ENCODE peak calls at places on chromosomes 7 and 10, in four cellular contexts. F is HepG2, X is K562, Q is GM12878. N is an unnamed sample.

GRCh38 chr10:43386981-43387677 is 15.7 kb downstream of the FXYD4 start:
- DNase-seq in X (no peak), F (no peak), Q (no peak), N (no peak)

GRCh38 chr10:119786117-119786769 is 60.4 kb downstream of the INPP5F start:
- DNase-seq in X (no peak), Q (no peak), F (peak), N (peak)

GRCh38 chr7:47782022-47782421 is 166.2 kb downstream of the PKD1L1 start:
- DNase-seq in X (no peak), Q (no peak), F (no peak), N (no peak)

GRCh38 chr10:74937446-74937935 is 111.1 kb downstream of the KAT6B start:
- DNase-seq in F (peak), Q (no peak), X (no peak), N (no peak)

GRCh38 chr10:14952851-14953451 is 945 bp downstream of the DCLRE1C start:
- DNase-seq in F (no peak), X (no peak), Q (no peak), N (peak)

GRCh38 chr7:2607122-2607912 is 24.5 kb upstream of the TTYH3 start:
- DNase-seq in F (no peak), Q (no peak), X (no peak), N (no peak)

GRCh38 chr7:54969190-54969967 is 49.4 kb upstream of the EGFR start:
- DNase-seq in X (no peak), Q (no peak), F (no peak), N (no peak)

GRCh38 chr7:45456747-45457146 is 117.4 kb upstream of the ADCY1 start:
- DNase-seq in F (no peak), X (no peak), Q (no peak), N (no peak)

DNA sequence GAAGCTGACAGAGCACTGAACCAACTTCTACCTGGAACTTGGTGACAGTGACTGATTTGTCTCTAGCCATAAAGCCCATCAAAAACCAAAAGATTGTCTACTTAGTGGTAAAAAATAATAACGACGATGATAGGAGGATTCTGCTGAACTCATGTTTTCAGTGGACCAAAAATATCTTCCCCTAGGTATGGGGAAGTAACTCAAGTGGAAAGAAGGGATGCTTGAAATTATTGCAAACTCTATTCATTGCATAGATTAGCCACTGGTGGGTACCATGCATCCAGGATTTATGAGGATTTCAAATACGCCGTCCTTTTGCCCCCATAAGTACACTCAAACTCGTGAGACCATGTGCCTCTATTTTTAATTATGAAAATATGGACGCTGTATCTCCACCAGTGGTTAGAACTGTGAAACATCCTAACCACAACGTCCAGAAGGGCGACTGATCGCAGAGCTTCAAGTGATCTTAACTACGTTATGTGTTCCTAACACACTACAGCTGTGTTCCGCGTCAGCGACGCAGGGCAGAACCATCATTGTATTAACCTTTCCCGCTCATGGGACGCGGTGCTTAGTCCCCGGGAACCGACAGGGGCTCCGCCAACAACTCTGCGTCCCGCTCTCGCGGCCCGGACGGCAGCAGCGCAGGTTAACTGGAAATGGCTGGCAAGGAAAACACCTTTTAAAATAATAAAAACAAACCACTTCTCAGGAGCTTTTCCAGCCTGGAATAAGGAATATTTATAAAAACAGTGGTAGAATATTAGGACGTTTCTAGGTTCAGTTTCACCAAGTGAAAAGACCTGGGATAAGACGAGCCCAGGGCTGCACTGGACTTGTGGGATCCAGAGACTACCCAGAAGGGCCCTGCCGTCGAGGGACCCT is 776 bp downstream of the PEX1 start:
- DNase-seq in Q (peak), X (peak), F (peak), N (peak)
- TF ChIP-seq NR2C2 in Q (no peak), X (no peak), F (no peak), N (no peak)

DNA sequence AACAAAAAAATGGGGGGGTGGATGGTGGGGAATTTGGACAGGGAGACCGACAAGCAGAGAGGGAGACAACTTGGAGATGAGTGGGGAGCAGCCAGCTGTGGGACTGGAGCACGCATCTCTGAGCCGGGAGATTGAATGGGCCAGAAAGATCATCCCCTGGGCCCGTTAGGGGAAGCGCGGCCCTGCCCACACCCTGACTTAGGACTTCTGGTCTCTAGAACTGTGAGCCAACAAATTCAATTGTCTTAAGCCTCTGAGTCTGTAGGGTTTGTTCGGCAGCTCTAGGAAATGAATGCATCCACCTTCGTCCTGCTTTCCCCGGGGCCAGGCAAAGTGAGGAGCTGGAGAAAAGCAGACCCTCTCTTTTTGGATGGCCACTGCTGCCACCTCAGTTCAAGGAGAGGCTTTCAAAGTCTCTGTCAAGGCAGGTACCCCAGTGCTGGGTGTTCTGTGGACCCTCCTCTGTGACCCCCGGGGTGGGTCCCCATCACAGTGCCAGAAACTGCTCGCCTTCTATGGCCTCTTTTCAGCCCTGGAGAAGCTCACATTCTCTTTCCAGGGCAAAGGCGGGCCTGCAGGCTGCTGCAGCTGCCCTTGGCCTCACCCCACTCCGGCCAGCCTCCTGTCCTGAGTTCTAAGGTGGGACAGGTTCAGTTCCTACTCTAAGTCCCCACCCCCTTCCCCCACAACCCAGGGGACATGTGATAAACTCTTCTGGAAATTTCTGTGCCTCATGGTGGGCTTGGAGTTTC is 423.2 kb downstream of the RPS24 start:
- DNase-seq in X (no peak), F (no peak), Q (no peak), N (no peak)
- TF ChIP-seq NR2C2 in X (no peak), F (no peak), Q (no peak), N (no peak)

DNA sequence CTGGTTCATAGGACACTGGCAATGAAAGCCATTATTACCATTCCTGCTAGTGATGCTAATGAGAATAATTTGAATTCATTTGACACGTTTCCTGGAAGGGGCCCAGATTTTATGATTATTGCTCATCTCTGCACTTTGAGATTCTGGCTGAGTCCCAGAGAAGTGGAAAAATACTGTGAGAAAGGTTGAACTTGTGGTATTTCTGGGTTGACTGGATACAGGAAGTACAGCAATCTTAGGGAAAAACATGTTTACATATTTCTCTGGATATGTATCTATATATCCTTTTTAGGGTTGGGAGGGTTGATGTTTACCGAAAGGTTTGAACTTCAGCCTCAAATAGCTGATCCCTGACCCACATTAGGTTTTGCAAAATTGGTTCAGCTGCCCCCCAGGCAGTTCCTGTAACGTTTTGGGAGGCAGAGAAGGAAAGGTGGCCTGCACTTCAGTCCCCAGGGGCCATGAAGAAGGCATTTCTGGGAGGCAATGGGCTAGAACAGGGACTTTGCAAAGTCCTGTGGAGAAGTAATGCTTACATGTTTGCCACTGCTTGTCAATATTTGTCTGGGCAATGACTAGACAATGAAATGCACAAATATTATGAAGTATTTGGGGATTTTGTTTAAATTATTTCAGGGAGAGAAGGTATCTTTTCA is 253.7 kb upstream of the PITRM1 start:
- DNase-seq in F (peak), X (no peak), Q (no peak), N (no peak)
- TF ChIP-seq NR2C2 in F (no peak), X (no peak), Q (no peak), N (no peak)

DNA sequence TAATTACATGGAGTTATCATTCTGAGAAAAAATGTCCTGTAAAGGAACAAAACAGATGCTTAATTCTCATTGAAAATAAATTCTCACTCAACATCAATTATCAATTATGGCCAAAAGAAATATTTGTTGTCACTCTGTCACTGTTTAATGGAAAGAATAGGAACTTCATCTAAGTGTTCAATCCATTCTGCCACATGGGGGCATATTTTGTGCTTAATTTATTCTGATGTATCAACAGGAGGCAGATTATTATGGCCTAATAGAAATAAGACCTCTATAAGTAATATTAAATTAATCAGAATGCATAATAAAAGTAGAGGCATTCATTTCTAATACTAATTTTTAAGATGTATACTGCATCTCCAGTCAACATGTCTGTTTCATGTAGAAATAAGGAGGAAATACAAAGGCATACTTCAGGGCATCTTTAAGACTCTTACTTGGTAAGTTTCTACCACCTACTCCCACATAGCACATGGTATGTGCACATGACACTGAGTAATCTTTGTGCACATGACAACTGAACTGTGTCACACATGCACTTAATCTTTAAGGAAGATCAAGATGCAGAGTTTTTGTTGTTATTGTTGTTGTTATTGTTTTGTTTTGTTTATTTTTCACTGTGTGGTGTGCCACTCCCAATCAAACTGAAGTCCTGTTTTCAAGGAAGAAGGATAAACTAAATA is 420.4 kb upstream of the SEMA3A start:
- DNase-seq in F (no peak), Q (no peak), X (no peak), N (no peak)
- TF ChIP-seq NR2C2 in F (no peak), Q (no peak), X (no peak), N (no peak)

N was measured in WTC11.